ENCODE peak calls at places on chromosomes 13 and 19, in nine cellular contexts. B, Y, Q, U, C, M, K, N and T are unnamed samples.

GRCh38 chr19:38742906-38743305 is 1.4 kb downstream of the CAPN12 start:
- DNase-seq in Y (no peak), U (no peak), C (no peak), M (no peak), B (no peak), N (no peak), K (no peak), Q (no peak), T (no peak)

GRCh38 chr19:38718747-38719543 is 25.3 kb downstream of the CAPN12 start:
- DNase-seq in C (peak; percentile 44), U (peak; percentile 96), Q (no peak), B (peak; percentile 70), M (no peak), K (no peak), Y (no peak), N (no peak), T (no peak)

GRCh38 chr13:33937373-33938087 is 119.6 kb downstream of the RFC3 start:
- DNase-seq in Q (no peak), B (no peak), N (no peak), U (no peak), Y (no peak), C (peak; percentile 74), M (no peak), K (no peak), T (no peak)

GRCh38 chr19:38932425-38933179 is 1.9 kb downstream of the MRPS12 start:
- DNase-seq in K (no peak), N (no peak), Y (no peak), M (no peak), B (no peak), U (no peak), C (peak; percentile 62), Q (peak; percentile 38), T (peak; percentile 31)

GRCh38 chr13:44153536-44153935 is 220.1 kb upstream of the SERP2 start:
- DNase-seq in K (no peak), M (no peak), B (no peak), C (no peak), Q (no peak), N (no peak), U (no peak), Y (no peak), T (no peak)

GRCh38 chr13:113666951-113667701 is at the start of gene GRK1:
- DNase-seq in M (peak; percentile 47), Q (no peak), K (peak; percentile 8), U (peak; percentile 63), Y (peak; percentile 26), C (peak; percentile 16), N (peak; percentile 6), B (no peak), T (no peak)

GRCh38 chr13:80884031-80884785 is 543.3 kb upstream of the SPRY2 start:
- DNase-seq in B (no peak), N (no peak), Y (no peak), K (no peak), U (no peak), M (no peak), Q (no peak), C (no peak), T (peak; percentile 10)

GRCh38 chr13:113083402-113084061 is 22.1 kb upstream of the F7 start:
- DNase-seq in Y (peak; percentile 83), B (peak; percentile 65), K (no peak), M (no peak), C (no peak), Q (no peak), N (peak; percentile 30), U (no peak), T (peak; percentile 36)

GRCh38 chr19:10450853-10451609 is 30.7 kb downstream of the PDE4A start:
- DNase-seq in M (no peak), N (no peak), Y (no peak), C (peak; percentile 51), B (no peak), U (no peak), Q (no peak), K (no peak), T (no peak)

GRCh38 chr13:50842711-50843255 is 709 bp downstream of the DLEU7 start:
- DNase-seq in N (no peak), B (no peak), K (no peak), U (no peak), Q (no peak), Y (no peak), C (peak; percentile 4), M (no peak), T (no peak)

GRCh38 chr13:40362502-40362901 is 303.9 kb downstream of the FOXO1 start:
- DNase-seq in C (no peak), M (no peak), K (no peak), Q (no peak), N (no peak), Y (no peak), B (no peak), U (no peak), T (no peak)

GRCh38 chr13:98459171-98459681 is 117.7 kb downstream of the STK24 start:
- DNase-seq in U (no peak), B (no peak), Q (no peak), Y (peak; percentile 22), N (no peak), K (no peak), M (no peak), C (no peak), T (no peak)

GRCh38 chr13:74040200-74040599 is 94.0 kb downstream of the KLF12 start:
- DNase-seq in Q (peak; percentile 46), M (no peak), Y (no peak), B (peak; percentile 35), U (no peak), C (peak; percentile 89), N (peak; percentile 25), K (no peak), T (peak; percentile 19)

GRCh38 chr13:107803822-107804495 is 411.4 kb downstream of the LIG4 start:
- DNase-seq in C (no peak), K (no peak), N (no peak), U (no peak), Q (no peak), Y (no peak), M (no peak), B (no peak), T (no peak)

GRCh38 chr13:98065468-98065867 is 77.4 kb upstream of the FARP1 start:
- DNase-seq in Y (no peak), Q (no peak), B (no peak), M (no peak), C (no peak), U (no peak), K (no peak), N (no peak), T (no peak)

GRCh38 chr13:101520672-101521071 is 68.2 kb downstream of the ITGBL1 start:
- DNase-seq in B (no peak), M (no peak), C (peak; percentile 2), Y (no peak), K (no peak), N (no peak), Q (no peak), U (no peak), T (peak; percentile 76)

GRCh38 chr13:30463820-30464495 is 1.8 kb downstream of the HMGB1 start:
- DNase-seq in Q (peak; percentile 70), U (peak; percentile 81), N (peak; percentile 18), K (peak; percentile 57), Y (peak; percentile 67), B (peak; percentile 58), C (no peak), M (peak; percentile 54), T (peak; percentile 53)
- TF ChIP-seq CTCF in Q (no peak), U (no peak), N (no peak), K (no peak), Y (no peak), B (no peak), C (no peak), M (no peak), T (no peak)

DNA sequence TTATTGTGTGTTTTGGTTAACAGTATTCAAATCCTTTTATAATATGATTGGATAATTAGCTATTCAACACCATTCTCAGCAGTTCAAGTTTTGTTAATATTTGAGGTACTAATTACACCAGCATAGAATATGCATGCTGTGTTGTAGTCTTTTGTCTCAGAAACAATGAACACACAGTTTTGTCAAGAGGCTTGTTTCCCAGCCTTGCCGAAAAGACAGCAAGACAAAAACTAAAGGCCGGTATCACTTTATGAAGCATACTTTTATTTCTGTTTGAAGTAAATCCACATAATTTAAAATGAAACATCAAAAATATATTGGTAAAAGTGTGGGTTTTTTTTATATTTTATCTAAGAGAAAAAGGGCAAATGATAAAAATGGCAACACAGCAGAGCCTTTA is 7.5 kb downstream of the GPR180 start:
- DNase-seq in Q (no peak), B (no peak), Y (no peak), K (no peak), U (no peak), C (no peak), N (no peak), M (no peak), T (no peak)
- H3K36me3 ChIP-seq in Q (no peaks in the 10 kb centered on the region), B (no peaks in the 10 kb centered on the region), Y (no peaks in the 10 kb centered on the region), K (no peaks in the 10 kb centered on the region), U (peaks cover 26% of the 10 kb centered on the region), C (peaks cover 6% of the 10 kb centered on the region), N (peaks cover 42% of the 10 kb centered on the region), M (peaks cover 8% of the 10 kb centered on the region), T (peaks cover 7% of the 10 kb centered on the region)

DNA sequence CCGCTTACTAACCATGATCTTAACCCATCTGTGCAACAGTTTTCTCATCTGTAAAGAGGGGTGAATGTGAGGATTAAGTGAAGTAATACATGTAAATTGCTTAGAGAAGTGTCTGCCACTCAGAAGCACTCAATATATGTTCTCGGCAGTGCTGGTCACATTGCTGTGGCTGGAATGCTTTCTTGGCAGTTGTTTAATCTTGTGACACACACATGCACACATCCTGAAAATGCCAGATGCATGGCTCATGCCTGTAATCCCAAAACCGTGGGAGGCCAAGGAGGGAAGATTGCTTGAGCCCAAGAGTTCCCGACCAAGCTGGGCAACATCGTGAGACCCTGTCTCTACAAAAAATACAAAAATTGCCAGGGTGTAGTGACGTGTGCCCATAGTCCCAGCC is 4.9 kb upstream of the DMKN start:
- DNase-seq in M (no peak), Y (no peak), U (no peak), C (no peak), B (no peak), K (no peak), N (no peak), Q (no peak), T (peak; percentile 93)
- H3K27me3 ChIP-seq in M (no peaks in the 10 kb centered on the region), Y (peaks cover 33% of the 10 kb centered on the region), U (no peaks in the 10 kb centered on the region), C (peaks cover 12% of the 10 kb centered on the region), B (peaks cover 20% of the 10 kb centered on the region), K (no peaks in the 10 kb centered on the region), N (peaks cover 12% of the 10 kb centered on the region), Q (no peaks in the 10 kb centered on the region), T (no peaks in the 10 kb centered on the region)

GRCh38 chr13:30797847-30798246 is 62.5 kb downstream of the ALOX5AP start:
- DNase-seq in Q (no peak), U (no peak), K (no peak), C (no peak), Y (no peak), M (no peak), N (no peak), B (no peak), T (no peak)

GRCh38 chr13:30796833-30797601 is 61.7 kb downstream of the ALOX5AP start:
- DNase-seq in K (no peak), N (no peak), U (no peak), Q (no peak), B (no peak), C (no peak), Y (no peak), M (peak; percentile 70), T (peak; percentile 90)

GRCh38 chr13:30800107-30800506 is 64.8 kb downstream of the ALOX5AP start:
- DNase-seq in C (no peak), Q (no peak), M (no peak), Y (no peak), U (no peak), K (no peak), B (no peak), N (no peak), T (no peak)

GRCh38 chr13:30798776-30799625 is 63.7 kb downstream of the ALOX5AP start:
- DNase-seq in K (peak; percentile 35), Q (no peak), C (peak; percentile 50), Y (no peak), N (no peak), U (no peak), M (no peak), B (no peak), T (no peak)

GRCh38 chr13:30796132-30796832 is 60.9 kb downstream of the ALOX5AP start:
- DNase-seq in C (no peak), U (no peak), Y (no peak), K (no peak), Q (no peak), B (no peak), M (no peak), N (no peak), T (peak; percentile 82)
- TF ChIP-seq CTCF in C (no peak), U (no peak), Y (no peak), K (no peak), Q (no peak), B (no peak), M (no peak), N (peak; percentile 13), T (peak; percentile 26)